ENCODE peak calls at places on chromosomes 11 and 22, in six cellular contexts. I is left ventricle myocardium inferior; Y is esophagus squamous epithelium; C is naive thymus-derived CD4-positive, alpha-beta T cell; B is body of pancreas; Z is CD4-positive, alpha-beta T cell. J is an unnamed sample.
A peak's percentile ranks its signal among the peaks of the same experiment; 100 is the strongest.

GRCh38 chr11:68889948-68890446 is 13.6 kb downstream of the MRPL21 start:
- DNase-seq in I (peak; percentile 78), Y (no peak), C (no peak), B (no peak), Z (no peak), J (no peak)

GRCh38 chr11:97009613-97010012 is 619.8 kb downstream of the JRKL start:
- DNase-seq in I (no peak), Y (no peak), C (no peak), B (no peak), Z (no peak), J (no peak)

GRCh38 chr11:61671527-61671926 is 8.7 kb upstream of the DAGLA start:
- DNase-seq in I (no peak), Y (no peak), C (no peak), B (peak; percentile 86), Z (no peak), J (no peak)

GRCh38 chr11:77604281-77604680 is 14.5 kb downstream of the AQP11 start:
- DNase-seq in I (no peak), Y (no peak), C (no peak), B (no peak), Z (no peak), J (no peak)

GRCh38 chr11:74570266-74571061 is 21.9 kb upstream of the POLD3 start:
- DNase-seq in I (no peak), Y (no peak), C (no peak), B (peak; percentile 79), Z (no peak), J (no peak)

GRCh38 chr11:119481667-119482400 is 58.9 kb upstream of the THY1 start:
- DNase-seq in I (no peak), Y (no peak), C (no peak), B (peak; percentile 28), Z (no peak), J (no peak)

GRCh38 chr22:28373841-28374240 is 305.8 kb downstream of the TTC28 start:
- DNase-seq in I (no peak), Y (no peak), C (no peak), B (no peak), Z (no peak), J (no peak)

GRCh38 chr22:23137905-23138520 is 3.8 kb downstream of the RSPH14 start:
- DNase-seq in I (no peak), Y (no peak), C (peak; percentile 26), B (peak; percentile 30), Z (peak; percentile 19), J (peak; percentile 51)

GRCh38 chr11:60251485-60252207 is 8.7 kb upstream of the MS4A4E start:
- DNase-seq in I (no peak), Y (no peak), C (no peak), B (peak; percentile 34), Z (no peak), J (no peak)

GRCh38 chr11:117546431-117547160 is 218.9 kb downstream of the CEP164 start:
- DNase-seq in I (no peak), Y (no peak), C (no peak), B (no peak), Z (no peak), J (no peak)

GRCh38 chr11:117273550-117274289 is 17.4 kb upstream of the BACE1-AS start:
- DNase-seq in I (no peak), Y (no peak), C (no peak), B (no peak), Z (no peak), J (no peak)

GRCh38 chr11:15912825-15913224 is 443.5 kb downstream of the SOX6 start:
- DNase-seq in I (no peak), Y (no peak), C (no peak), B (no peak), Z (no peak), J (no peak)

GRCh38 chr11:8338138-8338537 is 74.5 kb upstream of the LMO1 start:
- DNase-seq in I (peak; percentile 43), Y (no peak), C (no peak), B (peak; percentile 50), Z (no peak), J (no peak)

GRCh38 chr11:103633819-103634590 is 402.4 kb upstream of the DDI1 start:
- DNase-seq in I (no peak), Y (no peak), C (no peak), B (no peak), Z (no peak), J (no peak)

GRCh38 chr11:104442320-104442719 is 278.4 kb upstream of the PDGFD start:
- DNase-seq in I (no peak), Y (no peak), C (no peak), B (no peak), Z (no peak), J (no peak)

GRCh38 chr11:103897156-103897555 is 139.3 kb upstream of the DDI1 start:
- DNase-seq in I (no peak), Y (no peak), C (no peak), B (no peak), Z (no peak), J (no peak)

GRCh38 chr11:126182787-126183445 is 28.5 kb downstream of the RPUSD4 start:
- DNase-seq in I (no peak), Y (no peak), C (no peak), B (no peak), Z (no peak), J (no peak)

GRCh38 chr11:65524747-65525658 is at the start of gene SCYL1:
- DNase-seq in I (peak; percentile 82), Y (peak; percentile 46), C (peak; percentile 79), B (peak; percentile 75), Z (peak; percentile 86), J (peak; percentile 47)

DNA sequence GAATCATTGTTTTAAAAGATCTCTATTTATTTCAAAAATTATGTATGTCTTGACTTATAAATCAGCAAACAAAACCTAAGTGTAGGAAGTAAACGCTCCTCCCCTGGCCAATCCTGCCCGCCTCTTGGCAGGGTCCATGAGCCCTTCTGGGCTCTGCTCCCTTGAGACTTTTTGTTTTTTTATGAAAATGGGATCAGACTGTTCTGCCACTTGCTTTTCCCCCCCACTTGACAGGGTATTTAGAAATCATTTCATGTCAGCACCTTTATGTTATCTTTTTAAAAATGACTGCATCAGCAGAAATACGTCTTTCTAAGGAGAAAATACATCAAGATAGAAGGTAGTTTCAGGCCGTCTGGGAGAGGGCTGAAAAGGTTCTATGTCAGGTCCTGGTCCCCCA is 35.6 kb downstream of the FBLN1 start:
- DNase-seq in I (no peak), Y (no peak), C (no peak), B (no peak), Z (no peak), J (no peak)
- H3K27ac ChIP-seq in I (peak overlapping the region; percentile 57), Y (peak overlapping the region; percentile 89), C (no peak overlapping the region), B (no peak overlapping the region), Z (no peak overlapping the region), J (peak overlapping the region; percentile 42)

GRCh38 chr11:12863605-12864121 is 145.5 kb upstream of the RASSF10 start:
- DNase-seq in I (no peak), Y (no peak), C (no peak), B (no peak), Z (no peak), J (no peak)
- H3K27ac ChIP-seq in I (peak overlapping the region; percentile 43), Y (peak overlapping the region; percentile 63), C (no peak overlapping the region), B (peak overlapping the region; percentile 69), Z (no peak overlapping the region), J (no peak overlapping the region)

GRCh38 chr11:27438595-27438981 is 34.0 kb downstream of the LGR4 start:
- DNase-seq in I (no peak), Y (no peak), C (no peak), B (no peak), Z (no peak), J (no peak)
- H3K27ac ChIP-seq in I (no peak overlapping the region), Y (no peak overlapping the region), C (no peak overlapping the region), B (no peak overlapping the region), Z (no peak overlapping the region), J (no peak overlapping the region)

DNA sequence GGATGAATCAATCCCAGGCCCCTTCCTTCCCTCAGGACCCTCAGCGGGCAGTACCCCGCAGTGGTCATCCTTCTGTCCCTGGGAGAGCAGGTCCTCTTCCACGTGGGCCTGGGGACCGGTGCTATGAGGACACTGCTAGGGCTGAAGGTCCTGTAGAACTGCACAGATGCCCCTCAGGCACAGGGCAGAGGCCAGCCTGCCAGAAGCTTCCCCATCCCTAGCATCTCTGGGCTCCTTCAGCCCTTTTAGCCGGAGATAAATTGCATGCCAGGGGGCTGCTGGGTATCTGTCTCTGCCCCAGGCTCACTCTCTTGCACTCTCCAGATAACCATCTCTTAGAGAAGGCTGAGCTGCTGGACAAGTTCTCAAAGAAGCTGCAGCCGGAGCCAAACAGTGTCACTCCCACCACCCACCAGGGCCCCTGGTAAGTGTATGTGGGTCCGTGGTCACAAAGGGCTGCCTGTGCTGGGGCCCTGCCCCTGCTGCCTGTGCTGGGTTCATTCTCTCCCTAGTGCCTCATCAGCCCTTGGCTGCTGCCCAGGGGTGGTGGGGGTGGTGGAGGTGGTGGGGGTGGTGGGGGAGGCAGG is 2.3 kb downstream of the ATG16L2 start:
- DNase-seq in I (no peak), Y (no peak), C (no peak), B (no peak), Z (no peak), J (no peak)
- H3K27ac ChIP-seq in I (peak overlapping the region; percentile 95), Y (no peak overlapping the region), C (peak overlapping the region; percentile 100), B (no peak overlapping the region), Z (no peak overlapping the region), J (no peak overlapping the region)

DNA sequence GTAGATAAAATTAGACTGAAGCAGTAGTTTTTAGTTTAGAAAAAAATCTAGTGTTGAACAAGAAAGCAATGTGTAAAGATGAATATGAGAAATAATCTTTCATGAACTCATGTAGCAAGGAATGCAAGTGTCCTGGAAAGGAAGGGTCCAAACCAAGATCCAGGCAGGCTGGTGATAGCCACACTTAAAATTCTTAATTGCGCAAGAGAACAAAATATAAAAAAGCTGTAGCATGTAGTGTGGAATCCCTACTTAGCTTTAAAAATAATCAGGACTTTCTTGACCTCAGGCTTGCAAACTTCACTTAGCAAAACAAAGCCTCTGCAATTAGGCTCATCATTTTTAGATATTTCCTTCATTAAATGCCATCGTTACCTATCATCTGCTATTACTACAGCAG is 2186.1 kb upstream of the RAG2 start:
- DNase-seq in I (no peak), Y (no peak), C (no peak), B (no peak), Z (no peak), J (no peak)
- H3K27ac ChIP-seq in I (no peak overlapping the region), Y (no peak overlapping the region), C (no peak overlapping the region), B (no peak overlapping the region), Z (no peak overlapping the region), J (no peak overlapping the region)

GRCh38 chr22:19847345-19847632 is 7.4 kb downstream of the GNB1L start:
- DNase-seq in I (no peak), Y (no peak), C (no peak), B (no peak), Z (no peak), J (no peak)

GRCh38 chr22:19843857-19844422 is 10.7 kb downstream of the GNB1L start:
- DNase-seq in I (no peak), Y (no peak), C (no peak), B (no peak), Z (no peak), J (no peak)

GRCh38 chr22:19844423-19845368 is 10.0 kb downstream of the GNB1L start:
- DNase-seq in I (peak; percentile 54), Y (no peak), C (no peak), B (peak; percentile 57), Z (no peak), J (peak; percentile 36)

GRCh38 chr22:19846620-19847344 is 7.9 kb downstream of the GNB1L start:
- DNase-seq in I (no peak), Y (no peak), C (no peak), B (no peak), Z (no peak), J (no peak)

GRCh38 chr22:19845369-19845722 is 9.3 kb downstream of the GNB1L start:
- DNase-seq in I (no peak), Y (no peak), C (no peak), B (no peak), Z (no peak), J (no peak)
- H3K27ac ChIP-seq in I (peak overlapping the region; percentile 66), Y (no peak overlapping the region), C (no peak overlapping the region), B (no peak overlapping the region), Z (no peak overlapping the region), J (no peak overlapping the region)

J was measured in substantia nigra.